ENCODE peak calls at places on chromosome 17, in ten cellular contexts. One of them, this sample, is unnamed. For H3K4me1, the result is how much of the 10 kb centered on the place peaks cover.

GRCh38 chr17:56913000-56913866 is 616 bp downstream of the TRIM25 start:
- DNase-seq in CD8-positive, alpha-beta memory T cell: no peak
- DNase-seq in adrenal gland: peak
- DNase-seq in uterus: no peak
- DNase-seq in PC-9: no peak
- DNase-seq in left lung: peak
- DNase-seq in A549: no peak
- DNase-seq in pancreas: peak
- DNase-seq in psoas muscle: peak
- DNase-seq in CD4-positive, CD25-positive, alpha-beta regulatory T cell: no peak
- DNase-seq in this sample: no peak

GRCh38 chr17:45221081-45221996 is at the start of gene FMNL1:
- DNase-seq in PC-9: no peak
- DNase-seq in CD4-positive, CD25-positive, alpha-beta regulatory T cell: peak
- DNase-seq in A549: no peak
- DNase-seq in uterus: no peak
- DNase-seq in left lung: peak
- DNase-seq in psoas muscle: peak
- DNase-seq in CD8-positive, alpha-beta memory T cell: peak
- DNase-seq in adrenal gland: peak
- DNase-seq in pancreas: no peak
- DNase-seq in this sample: peak

GRCh38 chr17:73829676-73830280 is 185.5 kb upstream of the SDK2 start:
- DNase-seq in adrenal gland: no peak
- DNase-seq in psoas muscle: no peak
- DNase-seq in left lung: no peak
- DNase-seq in CD8-positive, alpha-beta memory T cell: no peak
- DNase-seq in uterus: no peak
- DNase-seq in pancreas: peak
- DNase-seq in PC-9: no peak
- DNase-seq in A549: no peak
- DNase-seq in CD4-positive, CD25-positive, alpha-beta regulatory T cell: no peak
- DNase-seq in this sample: no peak

GRCh38 chr17:63295288-63295687 is 150.8 kb downstream of the CYB561 start:
- DNase-seq in left lung: no peak
- DNase-seq in CD4-positive, CD25-positive, alpha-beta regulatory T cell: no peak
- DNase-seq in psoas muscle: no peak
- DNase-seq in pancreas: no peak
- DNase-seq in A549: no peak
- DNase-seq in CD8-positive, alpha-beta memory T cell: no peak
- DNase-seq in uterus: no peak
- DNase-seq in PC-9: no peak
- DNase-seq in adrenal gland: no peak
- DNase-seq in this sample: no peak

GRCh38 chr17:19386276-19386863 is 620 bp downstream of the MFAP4 start:
- DNase-seq in A549: peak
- DNase-seq in CD8-positive, alpha-beta memory T cell: no peak
- DNase-seq in adrenal gland: peak
- DNase-seq in psoas muscle: peak
- DNase-seq in left lung: peak
- DNase-seq in CD4-positive, CD25-positive, alpha-beta regulatory T cell: no peak
- DNase-seq in uterus: peak
- DNase-seq in PC-9: no peak
- DNase-seq in pancreas: no peak
- DNase-seq in this sample: peak

GRCh38 chr17:46036491-46036890 is 37.4 kb downstream of the STH start:
- DNase-seq in PC-9: no peak
- DNase-seq in CD8-positive, alpha-beta memory T cell: no peak
- DNase-seq in pancreas: no peak
- DNase-seq in A549: no peak
- DNase-seq in adrenal gland: no peak
- DNase-seq in psoas muscle: no peak
- DNase-seq in CD4-positive, CD25-positive, alpha-beta regulatory T cell: no peak
- DNase-seq in left lung: no peak
- DNase-seq in uterus: no peak
- DNase-seq in this sample: no peak

GRCh38 chr17:75819116-75819515 is 25.1 kb downstream of the UNC13D start:
- DNase-seq in left lung: no peak
- DNase-seq in CD8-positive, alpha-beta memory T cell: no peak
- DNase-seq in PC-9: no peak
- DNase-seq in psoas muscle: no peak
- DNase-seq in adrenal gland: no peak
- DNase-seq in A549: no peak
- DNase-seq in uterus: no peak
- DNase-seq in pancreas: no peak
- DNase-seq in CD4-positive, CD25-positive, alpha-beta regulatory T cell: no peak
- DNase-seq in this sample: no peak

GRCh38 chr17:63842173-63842539 is 329 bp downstream of the SMARCD2 start:
- DNase-seq in uterus: peak
- DNase-seq in left lung: peak
- DNase-seq in CD4-positive, CD25-positive, alpha-beta regulatory T cell: no peak
- DNase-seq in adrenal gland: peak
- DNase-seq in A549: no peak
- DNase-seq in pancreas: peak
- DNase-seq in CD8-positive, alpha-beta memory T cell: no peak
- DNase-seq in PC-9: no peak
- DNase-seq in psoas muscle: peak
- DNase-seq in this sample: no peak

GRCh38 chr17:64622931-64623654 is 39.0 kb downstream of the SMURF2 start:
- DNase-seq in adrenal gland: no peak
- DNase-seq in A549: peak
- DNase-seq in CD4-positive, CD25-positive, alpha-beta regulatory T cell: no peak
- DNase-seq in left lung: no peak
- DNase-seq in PC-9: peak
- DNase-seq in uterus: no peak
- DNase-seq in CD8-positive, alpha-beta memory T cell: no peak
- DNase-seq in pancreas: no peak
- DNase-seq in psoas muscle: no peak
- DNase-seq in this sample: no peak

GRCh38 chr17:82175166-82175565 is 37.5 kb downstream of the CCDC57 start:
- DNase-seq in left lung: peak
- DNase-seq in adrenal gland: no peak
- DNase-seq in psoas muscle: no peak
- DNase-seq in CD8-positive, alpha-beta memory T cell: no peak
- DNase-seq in pancreas: no peak
- DNase-seq in PC-9: no peak
- DNase-seq in A549: no peak
- DNase-seq in CD4-positive, CD25-positive, alpha-beta regulatory T cell: no peak
- DNase-seq in uterus: no peak
- DNase-seq in this sample: no peak
- H3K4me1 ChIP-seq in left lung: under half
- H3K4me1 ChIP-seq in adrenal gland: under half
- H3K4me1 ChIP-seq in psoas muscle: under half
- H3K4me1 ChIP-seq in CD8-positive, alpha-beta memory T cell: under half
- H3K4me1 ChIP-seq in pancreas: under half
- H3K4me1 ChIP-seq in PC-9: under half
- H3K4me1 ChIP-seq in A549: under half
- H3K4me1 ChIP-seq in CD4-positive, CD25-positive, alpha-beta regulatory T cell: under half
- H3K4me1 ChIP-seq in uterus: under half
- H3K4me1 ChIP-seq in this sample: under half

GRCh38 chr17:35322749-35323148 is 50.7 kb downstream of the SLFN11 start:
- DNase-seq in left lung: no peak
- DNase-seq in uterus: no peak
- DNase-seq in CD8-positive, alpha-beta memory T cell: no peak
- DNase-seq in pancreas: no peak
- DNase-seq in CD4-positive, CD25-positive, alpha-beta regulatory T cell: no peak
- DNase-seq in psoas muscle: no peak
- DNase-seq in PC-9: no peak
- DNase-seq in adrenal gland: no peak
- DNase-seq in A549: no peak
- DNase-seq in this sample: no peak
- H3K27ac ChIP-seq in left lung: no peak
- H3K27ac ChIP-seq in uterus: no peak
- H3K27ac ChIP-seq in CD8-positive, alpha-beta memory T cell: no peak
- H3K27ac ChIP-seq in pancreas: no peak
- H3K27ac ChIP-seq in CD4-positive, CD25-positive, alpha-beta regulatory T cell: no peak
- H3K27ac ChIP-seq in psoas muscle: no peak
- H3K27ac ChIP-seq in PC-9: no peak
- H3K27ac ChIP-seq in adrenal gland: no peak
- H3K27ac ChIP-seq in A549: no peak
- H3K27ac ChIP-seq in this sample: no peak

GRCh38 chr17:60743282-60743681 is 65.6 kb downstream of the BCAS3 start:
- DNase-seq in psoas muscle: no peak
- DNase-seq in CD4-positive, CD25-positive, alpha-beta regulatory T cell: no peak
- DNase-seq in CD8-positive, alpha-beta memory T cell: no peak
- DNase-seq in left lung: no peak
- DNase-seq in PC-9: no peak
- DNase-seq in A549: no peak
- DNase-seq in adrenal gland: no peak
- DNase-seq in pancreas: no peak
- DNase-seq in uterus: no peak
- DNase-seq in this sample: no peak

GRCh38 chr17:60744355-60744958 is 66.8 kb downstream of the BCAS3 start:
- DNase-seq in psoas muscle: no peak
- DNase-seq in CD8-positive, alpha-beta memory T cell: no peak
- DNase-seq in pancreas: no peak
- DNase-seq in PC-9: no peak
- DNase-seq in adrenal gland: no peak
- DNase-seq in left lung: no peak
- DNase-seq in uterus: no peak
- DNase-seq in CD4-positive, CD25-positive, alpha-beta regulatory T cell: no peak
- DNase-seq in A549: no peak
- DNase-seq in this sample: no peak

GRCh38 chr17:60745544-60745943 is 67.9 kb downstream of the BCAS3 start:
- DNase-seq in uterus: no peak
- DNase-seq in CD8-positive, alpha-beta memory T cell: no peak
- DNase-seq in psoas muscle: no peak
- DNase-seq in adrenal gland: no peak
- DNase-seq in CD4-positive, CD25-positive, alpha-beta regulatory T cell: no peak
- DNase-seq in pancreas: no peak
- DNase-seq in left lung: no peak
- DNase-seq in PC-9: no peak
- DNase-seq in A549: peak
- DNase-seq in this sample: no peak

GRCh38 chr17:60741031-60741430 is 63.4 kb downstream of the BCAS3 start:
- DNase-seq in A549: no peak
- DNase-seq in pancreas: no peak
- DNase-seq in PC-9: no peak
- DNase-seq in CD8-positive, alpha-beta memory T cell: no peak
- DNase-seq in psoas muscle: no peak
- DNase-seq in left lung: no peak
- DNase-seq in adrenal gland: no peak
- DNase-seq in uterus: no peak
- DNase-seq in CD4-positive, CD25-positive, alpha-beta regulatory T cell: no peak
- DNase-seq in this sample: no peak

GRCh38 chr17:60743812-60744211 is 66.2 kb downstream of the BCAS3 start:
- DNase-seq in uterus: no peak
- DNase-seq in psoas muscle: no peak
- DNase-seq in PC-9: peak
- DNase-seq in left lung: no peak
- DNase-seq in CD8-positive, alpha-beta memory T cell: no peak
- DNase-seq in CD4-positive, CD25-positive, alpha-beta regulatory T cell: no peak
- DNase-seq in A549: no peak
- DNase-seq in pancreas: no peak
- DNase-seq in adrenal gland: no peak
- DNase-seq in this sample: no peak
- H3K4me3 ChIP-seq in uterus: no peak
- H3K4me3 ChIP-seq in psoas muscle: no peak
- H3K4me3 ChIP-seq in PC-9: peak
- H3K4me3 ChIP-seq in left lung: no peak
- H3K4me3 ChIP-seq in CD8-positive, alpha-beta memory T cell: no peak
- H3K4me3 ChIP-seq in CD4-positive, CD25-positive, alpha-beta regulatory T cell: no peak
- H3K4me3 ChIP-seq in A549: no peak
- H3K4me3 ChIP-seq in pancreas: no peak
- H3K4me3 ChIP-seq in adrenal gland: no peak
- H3K4me3 ChIP-seq in this sample: no peak

DNA sequence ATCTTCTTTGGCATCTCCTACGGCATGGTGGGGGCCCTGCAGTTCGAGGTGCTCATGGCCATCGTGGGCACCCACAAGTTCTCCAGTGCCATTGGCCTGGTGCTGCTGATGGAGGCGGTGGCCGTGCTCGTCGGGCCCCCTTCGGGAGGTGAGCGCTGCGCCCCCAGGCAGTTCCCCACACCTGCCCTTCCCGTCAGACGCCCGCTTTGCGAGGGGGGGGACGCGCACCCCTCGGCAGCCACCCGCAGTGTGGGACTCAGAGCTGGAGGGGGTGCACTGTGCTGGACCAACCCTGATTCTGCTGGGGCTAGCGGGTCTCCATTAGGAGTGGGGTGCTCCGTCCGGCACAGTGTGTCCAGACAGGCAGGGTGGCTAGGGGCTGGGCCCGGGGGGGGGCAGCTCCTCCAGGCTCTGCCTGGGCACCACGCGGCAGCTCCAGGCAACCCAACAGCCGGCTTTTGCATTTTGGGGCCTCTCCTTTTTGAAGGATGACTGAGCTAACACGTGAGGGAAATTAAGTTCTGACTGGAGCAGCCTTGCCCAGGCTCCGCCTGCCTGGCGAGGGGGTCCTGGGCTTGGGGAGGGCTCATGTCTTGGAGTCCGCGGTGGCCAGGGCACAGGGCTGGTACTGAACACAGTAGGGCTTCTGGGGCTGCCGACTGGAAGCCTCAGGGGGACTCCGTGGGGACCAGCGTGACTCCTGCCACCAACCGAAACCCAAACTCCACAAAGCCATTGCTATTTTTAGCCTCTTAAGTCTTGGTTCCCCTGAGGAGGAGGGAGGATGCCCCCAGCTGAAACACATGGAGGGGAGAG is 9.1 kb downstream of the SLC16A3 start:
- DNase-seq in adrenal gland: no peak
- DNase-seq in PC-9: no peak
- DNase-seq in left lung: peak
- DNase-seq in uterus: peak
- DNase-seq in psoas muscle: peak
- DNase-seq in CD8-positive, alpha-beta memory T cell: no peak
- DNase-seq in pancreas: no peak
- DNase-seq in CD4-positive, CD25-positive, alpha-beta regulatory T cell: no peak
- DNase-seq in A549: no peak
- DNase-seq in this sample: no peak
- H3K4me1 ChIP-seq in adrenal gland: half or more
- H3K4me1 ChIP-seq in PC-9: under half
- H3K4me1 ChIP-seq in left lung: half or more
- H3K4me1 ChIP-seq in uterus: half or more
- H3K4me1 ChIP-seq in psoas muscle: half or more
- H3K4me1 ChIP-seq in CD8-positive, alpha-beta memory T cell: under half
- H3K4me1 ChIP-seq in pancreas: under half
- H3K4me1 ChIP-seq in CD4-positive, CD25-positive, alpha-beta regulatory T cell: half or more
- H3K4me1 ChIP-seq in A549: half or more
- H3K4me1 ChIP-seq in this sample: half or more

DNA sequence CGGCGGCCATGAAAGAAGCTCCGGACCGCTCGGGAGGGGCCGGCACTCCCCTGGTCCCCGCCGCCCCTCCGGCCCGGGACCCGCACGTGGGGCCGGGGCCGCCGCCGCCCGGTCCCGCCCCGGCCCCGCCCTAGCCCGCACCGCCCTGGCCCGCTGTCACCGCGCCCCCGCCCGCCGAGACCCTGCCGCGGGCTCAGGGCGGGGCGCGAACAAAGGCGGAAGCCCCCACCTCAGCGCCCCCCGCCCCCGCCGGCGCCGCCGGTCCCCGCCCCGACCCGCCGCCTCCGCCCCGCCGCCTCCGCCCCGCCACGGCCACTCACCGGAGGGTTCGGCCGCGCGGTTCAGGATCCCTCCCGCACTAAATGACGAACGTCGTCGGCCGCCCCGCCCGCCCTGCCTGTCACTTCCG is at the start of gene ARHGDIA:
- DNase-seq in CD8-positive, alpha-beta memory T cell: no peak
- DNase-seq in adrenal gland: no peak
- DNase-seq in psoas muscle: no peak
- DNase-seq in PC-9: no peak
- DNase-seq in A549: no peak
- DNase-seq in uterus: no peak
- DNase-seq in left lung: no peak
- DNase-seq in pancreas: no peak
- DNase-seq in CD4-positive, CD25-positive, alpha-beta regulatory T cell: no peak
- DNase-seq in this sample: no peak
- H3K27ac ChIP-seq in CD8-positive, alpha-beta memory T cell: peak
- H3K27ac ChIP-seq in adrenal gland: peak
- H3K27ac ChIP-seq in psoas muscle: peak
- H3K27ac ChIP-seq in PC-9: peak
- H3K27ac ChIP-seq in A549: peak
- H3K27ac ChIP-seq in uterus: peak
- H3K27ac ChIP-seq in left lung: peak
- H3K27ac ChIP-seq in pancreas: peak
- H3K27ac ChIP-seq in CD4-positive, CD25-positive, alpha-beta regulatory T cell: peak
- H3K27ac ChIP-seq in this sample: peak

This sample was measured in transverse colon.